ENCODE peak calls at places on chromosome 6, in seven cellular contexts. W is heart right ventricle, L is neural progenitor cell, O is astrocyte, E is breast epithelium, U is prostate gland, R is DND-41. A is an unnamed sample. For H3K36me3, H3K9me3 and H3K4me1, the result is how much of the 10 kb centered on the place peaks cover.

GRCh38 chr6:141482773-141483172 is 650.0 kb upstream of the GJE1 start:
- DNase-seq in O (no peak), U (no peak), R (no peak), L (no peak), E (no peak), W (no peak), A (peak)

GRCh38 chr6:77853401-77853800 is 200.6 kb downstream of the MEI4 start:
- DNase-seq in U (no peak), L (no peak), O (no peak), W (no peak), R (no peak), E (no peak), A (no peak)

GRCh38 chr6:124924333-124924759 is 37.9 kb upstream of the RNF217 start:
- DNase-seq in R (no peak), O (peak), W (no peak), U (no peak), L (no peak), E (no peak), A (no peak)

GRCh38 chr6:3856576-3856975 is 7.4 kb downstream of the FAM50B start:
- DNase-seq in L (no peak), W (no peak), U (no peak), R (no peak), E (no peak), O (no peak), A (no peak)

GRCh38 chr6:20664250-20664649 is 130.0 kb downstream of the CDKAL1 start:
- DNase-seq in O (no peak), L (no peak), E (no peak), R (no peak), W (no peak), U (no peak), A (no peak)

GRCh38 chr6:38311201-38311600 is 328.5 kb downstream of the BTBD9 start:
- DNase-seq in E (no peak), W (no peak), L (no peak), R (no peak), U (no peak), O (no peak), A (no peak)

GRCh38 chr6:21856844-21857243 is 263.3 kb downstream of the SOX4 start:
- DNase-seq in R (no peak), O (peak), L (no peak), E (no peak), W (no peak), U (no peak), A (no peak)

GRCh38 chr6:159966981-159967380 is 1.9 kb upstream of the IGF2R start:
- DNase-seq in U (no peak), E (no peak), W (no peak), L (no peak), O (no peak), R (no peak), A (no peak)

GRCh38 chr6:24709014-24709711 is 9.8 kb downstream of the C6orf62 start:
- DNase-seq in R (no peak), U (no peak), W (no peak), O (no peak), E (no peak), L (no peak), A (no peak)

GRCh38 chr6:18823782-18824386 is 436.7 kb downstream of the RNF144B start:
- DNase-seq in U (no peak), O (peak), W (no peak), E (no peak), R (peak), L (peak), A (peak)

GRCh38 chr6:69881322-69882151 is 15.2 kb downstream of the COL19A1 start:
- DNase-seq in U (no peak), R (no peak), L (no peak), W (no peak), E (no peak), O (no peak), A (no peak)

GRCh38 chr6:104909140-104909525 is 47.8 kb upstream of the LIN28B start:
- DNase-seq in E (no peak), U (no peak), R (no peak), L (no peak), W (no peak), O (no peak), A (no peak)

GRCh38 chr6:106168097-106168888 is 82.2 kb downstream of the PRDM1 start:
- DNase-seq in O (no peak), U (no peak), W (no peak), L (no peak), R (no peak), E (no peak), A (no peak)

GRCh38 chr6:21149460-21149859 is 444.1 kb upstream of the SOX4 start:
- DNase-seq in O (peak), W (no peak), R (no peak), U (no peak), E (no peak), L (no peak), A (no peak)

GRCh38 chr6:26031151-26031594 is 56.1 kb upstream of the HFE start:
- DNase-seq in W (no peak), R (no peak), L (no peak), E (no peak), O (no peak), U (no peak), A (no peak)

GRCh38 chr6:170147056-170147787 is 143.7 kb downstream of the DLL1 start:
- DNase-seq in L (no peak), W (no peak), E (peak), R (no peak), O (no peak), U (peak), A (no peak)

GRCh38 chr6:67160820-67161219 is 1453.8 kb upstream of the EYS start:
- DNase-seq in O (no peak), R (no peak), L (no peak), W (no peak), U (no peak), E (no peak), A (no peak)

GRCh38 chr6:166325383-166326042 is 16.8 kb downstream of the SFT2D1 start:
- DNase-seq in L (no peak), O (no peak), U (no peak), R (no peak), E (no peak), W (no peak), A (no peak)

GRCh38 chr6:160357088-160357487 is 8.9 kb downstream of the SLC22A3 start:
- DNase-seq in R (no peak), U (no peak), E (no peak), L (no peak), W (no peak), O (no peak), A (no peak)

GRCh38 chr6:1170793-1171192 is 141.1 kb upstream of the FOXQ1 start:
- DNase-seq in R (no peak), U (no peak), L (no peak), W (no peak), E (no peak), O (no peak), A (no peak)

GRCh38 chr6:43159599-43159998 is 11.5 kb upstream of the SRF start:
- DNase-seq in L (no peak), R (no peak), E (no peak), O (no peak), U (no peak), W (no peak), A (no peak)

GRCh38 chr6:13614126-13614925 is 809 bp upstream of the NOL7 start:
- DNase-seq in U (peak), L (peak), E (peak), O (no peak), R (peak), W (peak), A (peak)

GRCh38 chr6:351867-352289 is 39.7 kb upstream of the IRF4 start:
- DNase-seq in W (peak), R (no peak), O (no peak), E (no peak), U (no peak), L (no peak), A (no peak)

GRCh38 chr6:14130431-14131075 is 13.0 kb downstream of the CD83 start:
- DNase-seq in E (no peak), W (no peak), O (peak), L (no peak), R (no peak), U (no peak), A (no peak)

GRCh38 chr6:149033454-149034241 is 283.9 kb upstream of the TAB2 start:
- DNase-seq in W (no peak), E (no peak), R (no peak), O (no peak), U (no peak), L (no peak), A (no peak)

GRCh38 chr6:103983860-103984259 is 875.9 kb downstream of the HACE1 start:
- DNase-seq in L (no peak), W (no peak), E (no peak), U (no peak), R (no peak), O (no peak), A (no peak)

GRCh38 chr6:111238464-111239119 is 151.3 kb downstream of the SLC16A10 start:
- DNase-seq in W (no peak), O (peak), U (no peak), L (no peak), R (no peak), E (no peak), A (no peak)

GRCh38 chr6:43873806-43874714 is 104.0 kb downstream of the VEGFA start:
- DNase-seq in L (peak), E (no peak), W (no peak), R (no peak), U (peak), O (no peak), A (peak)

GRCh38 chr6:111550953-111551352 is 54.7 kb downstream of the TRAF3IP2 start:
- DNase-seq in O (no peak), E (no peak), U (no peak), L (no peak), R (no peak), W (no peak), A (no peak)

GRCh38 chr6:20647585-20647984 is 113.3 kb downstream of the CDKAL1 start:
- DNase-seq in R (no peak), E (no peak), U (no peak), W (no peak), O (no peak), L (no peak), A (no peak)

GRCh38 chr6:14121936-14122344 is 4.4 kb downstream of the CD83 start:
- DNase-seq in W (no peak), E (no peak), U (no peak), L (no peak), O (no peak), R (no peak), A (no peak)

DNA sequence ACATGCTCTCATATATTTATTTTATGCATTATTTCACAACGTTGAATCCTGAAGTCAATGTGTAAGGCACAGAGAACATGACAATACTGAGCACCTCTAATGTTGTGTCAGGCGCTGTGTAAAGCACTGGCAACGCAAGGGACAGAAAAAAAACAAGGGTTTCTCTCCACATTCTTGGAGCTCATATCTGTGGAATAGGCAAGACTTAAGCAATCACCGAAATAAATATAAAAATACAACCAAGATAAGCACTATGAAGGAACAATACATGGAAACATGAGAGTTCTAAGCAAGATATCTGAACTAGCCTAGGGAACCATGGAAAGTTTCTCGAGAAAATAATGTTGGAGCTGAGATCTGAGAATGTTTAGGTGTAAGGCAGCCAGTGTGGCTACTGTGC is 1.7 kb upstream of the DST start:
- DNase-seq in E (no peak), W (no peak), O (no peak), L (no peak), U (no peak), R (no peak), A (no peak)
- H3K36me3 ChIP-seq in E (under half), W (half or more), O (half or more), L (under half), U (under half), R (under half), A (under half)

GRCh38 chr6:28775052-28775376 is 148.8 kb downstream of the TRIM27 start:
- DNase-seq in L (no peak), E (no peak), U (no peak), R (no peak), O (no peak), W (no peak), A (no peak)

GRCh38 chr6:28777147-28777461 is 146.7 kb downstream of the TRIM27 start:
- DNase-seq in U (no peak), W (no peak), O (no peak), E (no peak), L (no peak), R (no peak), A (no peak)

GRCh38 chr6:28776269-28777146 is 147.3 kb downstream of the TRIM27 start:
- DNase-seq in R (no peak), O (no peak), W (no peak), U (no peak), L (peak), E (no peak), A (no peak)

GRCh38 chr6:28774292-28775051 is 149.3 kb downstream of the TRIM27 start:
- DNase-seq in O (no peak), U (no peak), R (no peak), L (no peak), W (no peak), E (no peak), A (no peak)

DNA sequence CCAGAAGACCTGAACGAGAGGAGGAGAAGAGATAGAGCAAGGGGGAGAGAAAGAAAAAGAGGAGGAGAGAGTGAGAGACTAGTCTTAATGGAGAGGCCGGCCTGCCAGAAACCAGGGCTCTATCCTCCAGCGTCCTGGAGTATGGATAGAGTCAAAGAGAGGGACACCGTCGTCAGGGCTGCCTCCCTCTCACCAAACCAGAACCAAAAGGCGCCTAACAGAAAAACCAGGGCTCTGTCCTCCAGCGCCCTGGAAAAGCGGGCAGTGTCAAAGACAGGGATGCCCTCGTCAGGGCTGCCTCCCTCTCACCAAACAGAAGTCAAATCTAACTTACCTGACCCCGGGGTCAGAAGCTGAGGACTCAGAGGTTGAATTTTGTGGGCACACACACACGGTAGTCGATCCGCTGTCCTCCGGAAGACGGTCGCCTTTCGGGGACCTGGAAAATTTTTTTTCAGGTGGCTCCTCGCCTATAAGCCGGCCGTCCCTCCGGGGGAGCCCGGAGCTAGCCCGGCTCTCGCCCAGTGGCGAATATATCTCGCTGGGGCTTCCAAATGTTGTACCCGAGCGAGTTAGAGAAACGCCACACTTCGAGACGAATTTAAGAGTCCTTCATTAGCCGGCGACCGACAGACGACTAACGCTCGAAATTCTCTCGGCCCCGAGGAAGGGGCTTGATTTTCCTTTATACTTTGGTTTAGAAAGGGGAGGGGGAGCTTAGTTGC is 148.2 kb downstream of the TRIM27 start:
- DNase-seq in U (no peak), O (no peak), L (peak), R (no peak), W (no peak), E (no peak), A (no peak)
- H3K9me3 ChIP-seq in U (under half), O (under half), L (under half), R (under half), W (under half), E (under half), A (under half)

GRCh38 chr6:113694278-113695077 is 162.7 kb upstream of the MARCKS start:
- DNase-seq in R (no peak), O (peak), E (no peak), W (no peak), L (no peak), U (no peak), A (no peak)
- H3K4me1 ChIP-seq in R (under half), O (under half), E (under half), W (under half), L (under half), U (under half), A (under half)

GRCh38 chr6:36083446-36083845 is 46.9 kb upstream of the MAPK13 start:
- DNase-seq in R (no peak), U (no peak), L (no peak), O (no peak), E (no peak), W (no peak), A (no peak)
- H3K36me3 ChIP-seq in R (half or more), U (under half), L (under half), O (under half), E (under half), W (half or more), A (under half)

GRCh38 chr6:45138765-45139164 is 189.4 kb upstream of the RUNX2 start:
- DNase-seq in R (no peak), W (no peak), L (no peak), U (no peak), O (no peak), E (no peak), A (no peak)
- H3K9me3 ChIP-seq in R (under half), W (under half), L (under half), U (under half), O (under half), E (under half), A (under half)

A was measured in small intestine.